ENCODE peak calls at places on chromosomes 7 and 10, in four cellular contexts. One of them, this sample, is unnamed.

GRCh38 chr10:130455791-130456190 is 319.6 kb downstream of the GLRX3 start:
- DNase-seq in hepatocyte: no peak
- DNase-seq in HCT116: no peak
- DNase-seq in SK-N-SH: no peak
- DNase-seq in this sample: no peak

GRCh38 chr7:13414661-13415105 is 574.8 kb downstream of the ETV1 start:
- DNase-seq in SK-N-SH: no peak
- DNase-seq in hepatocyte: peak; percentile 3
- DNase-seq in HCT116: no peak
- DNase-seq in this sample: no peak

GRCh38 chr7:99868246-99868645 is 8.6 kb downstream of the OR2AE1 start:
- DNase-seq in hepatocyte: no peak
- DNase-seq in SK-N-SH: no peak
- DNase-seq in HCT116: no peak
- DNase-seq in this sample: no peak

GRCh38 chr7:120028636-120029035 is 244.3 kb upstream of the KCND2 start:
- DNase-seq in HCT116: no peak
- DNase-seq in hepatocyte: no peak
- DNase-seq in SK-N-SH: no peak
- DNase-seq in this sample: no peak

GRCh38 chr7:46197833-46198540 is 276.9 kb upstream of the IGFBP3 start:
- DNase-seq in hepatocyte: no peak
- DNase-seq in SK-N-SH: no peak
- DNase-seq in HCT116: no peak
- DNase-seq in this sample: no peak

GRCh38 chr10:132580157-132580556 is 42.6 kb downstream of the INPP5A start:
- DNase-seq in hepatocyte: no peak
- DNase-seq in SK-N-SH: no peak
- DNase-seq in HCT116: no peak
- DNase-seq in this sample: no peak

GRCh38 chr10:50431118-50431517 is 179.8 kb upstream of the ASAH2 start:
- DNase-seq in SK-N-SH: no peak
- DNase-seq in hepatocyte: no peak
- DNase-seq in HCT116: no peak
- DNase-seq in this sample: no peak

GRCh38 chr7:151379534-151380198 is 30.2 kb downstream of the WDR86 start:
- DNase-seq in hepatocyte: no peak
- DNase-seq in HCT116: no peak
- DNase-seq in SK-N-SH: peak; percentile 48
- DNase-seq in this sample: no peak

GRCh38 chr10:21693418-21693817 is 159.4 kb downstream of the MLLT10 start:
- DNase-seq in SK-N-SH: no peak
- DNase-seq in hepatocyte: no peak
- DNase-seq in HCT116: no peak
- DNase-seq in this sample: no peak

GRCh38 chr7:47327698-47328391 is 254.1 kb downstream of the TNS3 start:
- DNase-seq in hepatocyte: peak; percentile 92
- DNase-seq in SK-N-SH: peak; percentile 62
- DNase-seq in HCT116: no peak
- DNase-seq in this sample: peak; percentile 93

GRCh38 chr7:47414342-47415288 is 167.3 kb downstream of the TNS3 start:
- DNase-seq in SK-N-SH: peak; percentile 11
- DNase-seq in hepatocyte: no peak
- DNase-seq in HCT116: no peak
- DNase-seq in this sample: no peak

GRCh38 chr7:44307301-44307900 is 18.0 kb downstream of the CAMK2B start:
- DNase-seq in SK-N-SH: peak; percentile 87
- DNase-seq in HCT116: peak; percentile 43
- DNase-seq in hepatocyte: no peak
- DNase-seq in this sample: peak; percentile 63

GRCh38 chr7:17932770-17933169 is 7.5 kb downstream of the SNX13 start:
- DNase-seq in SK-N-SH: no peak
- DNase-seq in HCT116: no peak
- DNase-seq in hepatocyte: no peak
- DNase-seq in this sample: no peak

GRCh38 chr10:119003572-119004289 is 25.8 kb upstream of the NANOS1 start:
- DNase-seq in HCT116: no peak
- DNase-seq in hepatocyte: no peak
- DNase-seq in SK-N-SH: no peak
- DNase-seq in this sample: no peak

GRCh38 chr7:66362136-66362535 is 157.0 kb downstream of the TPST1 start:
- DNase-seq in SK-N-SH: no peak
- DNase-seq in HCT116: no peak
- DNase-seq in hepatocyte: no peak
- DNase-seq in this sample: no peak

GRCh38 chr7:3236268-3236667 is 64.8 kb upstream of the SDK1 start:
- DNase-seq in HCT116: no peak
- DNase-seq in hepatocyte: no peak
- DNase-seq in SK-N-SH: no peak
- DNase-seq in this sample: no peak

GRCh38 chr10:98363188-98363587 is 51.8 kb downstream of the PYROXD2 start:
- DNase-seq in hepatocyte: no peak
- DNase-seq in SK-N-SH: no peak
- DNase-seq in HCT116: no peak
- DNase-seq in this sample: no peak

GRCh38 chr10:80204801-80205477 is 398 bp downstream of the ANXA11 start:
- DNase-seq in HCT116: no peak
- DNase-seq in hepatocyte: peak; percentile 67
- DNase-seq in SK-N-SH: peak; percentile 81
- DNase-seq in this sample: peak; percentile 57

GRCh38 chr10:102065561-102066420 is 642 bp downstream of the HPS6 start:
- DNase-seq in HCT116: no peak
- DNase-seq in hepatocyte: peak; percentile 64
- DNase-seq in SK-N-SH: peak; percentile 79
- DNase-seq in this sample: peak; percentile 72

GRCh38 chr7:137882261-137882668 is 35.5 kb upstream of the DGKI start:
- DNase-seq in hepatocyte: no peak
- DNase-seq in HCT116: peak; percentile 85
- DNase-seq in SK-N-SH: peak; percentile 36
- DNase-seq in this sample: no peak

DNA sequence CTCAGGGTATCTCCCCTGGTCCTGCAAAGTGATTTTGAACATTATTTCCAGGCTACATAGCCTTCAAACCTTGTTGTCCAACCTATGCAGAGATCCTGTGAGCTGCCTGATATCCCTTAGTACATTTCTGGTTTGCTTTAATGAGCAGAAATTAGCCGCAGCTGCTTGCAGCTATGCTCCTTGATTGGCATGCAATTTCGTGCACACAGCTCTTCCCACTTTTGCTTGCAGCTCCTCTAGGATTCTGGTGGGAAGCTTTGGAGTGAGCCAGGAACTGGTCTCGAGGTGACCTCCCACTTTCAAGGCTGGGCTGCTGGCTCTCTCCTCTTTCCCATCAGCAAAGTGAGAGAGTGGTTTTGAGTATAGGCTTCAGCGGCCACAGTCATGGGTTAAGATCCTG is 45.8 kb downstream of the OAT start:
- DNase-seq in HCT116: no peak
- DNase-seq in SK-N-SH: no peak
- DNase-seq in hepatocyte: no peak
- DNase-seq in this sample: no peak
- TF ChIP-seq EZH2phosphoT487 in HCT116: no peak
- TF ChIP-seq EZH2phosphoT487 in SK-N-SH: no peak
- TF ChIP-seq EZH2phosphoT487 in hepatocyte: no peak
- TF ChIP-seq EZH2phosphoT487 in this sample: no peak

GRCh38 chr10:93478873-93479272 is 3.3 kb downstream of the MYOF start:
- DNase-seq in SK-N-SH: no peak
- DNase-seq in HCT116: no peak
- DNase-seq in hepatocyte: no peak
- DNase-seq in this sample: no peak
- H3K27ac ChIP-seq in SK-N-SH: no peak overlapping the region
- H3K27ac ChIP-seq in HCT116: peak overlapping the region; percentile 98
- H3K27ac ChIP-seq in hepatocyte: no peak overlapping the region
- H3K27ac ChIP-seq in this sample: no peak overlapping the region

DNA sequence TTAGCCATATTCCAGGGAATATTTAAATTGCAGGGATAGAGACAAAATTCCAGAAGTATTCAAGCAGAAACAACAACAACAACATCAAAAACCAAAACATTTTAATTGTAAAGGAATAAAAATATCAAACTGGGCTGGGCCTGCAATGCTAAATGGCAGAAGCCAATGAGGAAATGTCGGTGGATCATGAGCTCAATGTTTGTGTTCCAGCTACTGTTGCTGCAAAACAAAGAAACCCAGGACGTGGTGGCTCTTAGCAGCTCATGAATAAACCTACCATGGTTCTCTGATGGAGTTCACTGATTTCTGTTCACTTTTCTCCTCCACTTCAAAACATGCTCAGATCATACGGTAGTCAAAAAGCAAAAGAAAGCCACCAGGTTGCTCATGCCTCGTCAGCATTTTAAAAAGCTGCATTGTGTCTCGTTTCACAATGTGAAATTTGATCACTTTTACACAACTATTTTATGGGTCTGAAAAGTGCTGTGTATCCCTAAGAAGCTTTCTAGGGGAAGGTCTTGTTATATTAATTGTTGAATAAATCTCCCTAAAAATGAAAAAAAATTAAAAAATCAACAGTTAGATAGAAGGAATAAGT is 54.0 kb downstream of the ASNS start:
- DNase-seq in HCT116: no peak
- DNase-seq in SK-N-SH: no peak
- DNase-seq in hepatocyte: no peak
- DNase-seq in this sample: no peak
- TF ChIP-seq EZH2phosphoT487 in HCT116: no peak
- TF ChIP-seq EZH2phosphoT487 in SK-N-SH: no peak
- TF ChIP-seq EZH2phosphoT487 in hepatocyte: no peak
- TF ChIP-seq EZH2phosphoT487 in this sample: no peak

DNA sequence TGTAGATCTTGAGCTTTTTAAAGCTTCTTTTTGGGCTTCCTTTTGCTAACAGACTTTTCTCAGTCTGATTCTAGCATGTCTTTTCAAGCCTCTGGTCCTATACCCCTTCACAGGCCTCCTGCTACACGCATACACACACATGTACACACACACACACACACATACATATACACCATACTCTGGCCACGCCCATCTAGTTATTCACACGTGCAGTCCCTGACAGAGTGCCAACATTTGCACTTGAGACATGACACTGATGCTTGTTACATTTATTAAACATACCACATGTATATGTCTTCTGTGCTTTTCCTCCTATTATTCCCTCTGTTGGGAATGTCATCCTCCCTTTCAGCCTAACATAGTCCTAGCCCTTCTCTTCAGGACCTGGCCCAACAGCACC is 222.2 kb downstream of the ARHGAP12 start:
- DNase-seq in HCT116: no peak
- DNase-seq in SK-N-SH: no peak
- DNase-seq in hepatocyte: no peak
- DNase-seq in this sample: no peak
- H3K27ac ChIP-seq in HCT116: no peak overlapping the region
- H3K27ac ChIP-seq in SK-N-SH: no peak overlapping the region
- H3K27ac ChIP-seq in hepatocyte: no peak overlapping the region
- H3K27ac ChIP-seq in this sample: no peak overlapping the region

GRCh38 chr7:16753102-16753931 is at the start of gene TSPAN13:
- DNase-seq in SK-N-SH: peak; percentile 93
- DNase-seq in HCT116: peak; percentile 86
- DNase-seq in hepatocyte: peak; percentile 96
- DNase-seq in this sample: peak; percentile 96
- TF ChIP-seq EZH2phosphoT487 in SK-N-SH: no peak
- TF ChIP-seq EZH2phosphoT487 in HCT116: no peak
- TF ChIP-seq EZH2phosphoT487 in hepatocyte: no peak
- TF ChIP-seq EZH2phosphoT487 in this sample: no peak

GRCh38 chr10:124641282-124642075 is 102.7 kb downstream of the FAM53B start:
- DNase-seq in hepatocyte: peak; percentile 32
- DNase-seq in SK-N-SH: peak; percentile 65
- DNase-seq in HCT116: no peak
- DNase-seq in this sample: no peak

GRCh38 chr10:124639206-124639605 is 105.0 kb downstream of the FAM53B start:
- DNase-seq in hepatocyte: no peak
- DNase-seq in HCT116: no peak
- DNase-seq in SK-N-SH: no peak
- DNase-seq in this sample: no peak

GRCh38 chr10:124640056-124640455 is 104.1 kb downstream of the FAM53B start:
- DNase-seq in SK-N-SH: no peak
- DNase-seq in hepatocyte: no peak
- DNase-seq in HCT116: no peak
- DNase-seq in this sample: no peak

GRCh38 chr10:124639646-124640045 is 104.5 kb downstream of the FAM53B start:
- DNase-seq in HCT116: no peak
- DNase-seq in hepatocyte: no peak
- DNase-seq in SK-N-SH: no peak
- DNase-seq in this sample: no peak

DNA sequence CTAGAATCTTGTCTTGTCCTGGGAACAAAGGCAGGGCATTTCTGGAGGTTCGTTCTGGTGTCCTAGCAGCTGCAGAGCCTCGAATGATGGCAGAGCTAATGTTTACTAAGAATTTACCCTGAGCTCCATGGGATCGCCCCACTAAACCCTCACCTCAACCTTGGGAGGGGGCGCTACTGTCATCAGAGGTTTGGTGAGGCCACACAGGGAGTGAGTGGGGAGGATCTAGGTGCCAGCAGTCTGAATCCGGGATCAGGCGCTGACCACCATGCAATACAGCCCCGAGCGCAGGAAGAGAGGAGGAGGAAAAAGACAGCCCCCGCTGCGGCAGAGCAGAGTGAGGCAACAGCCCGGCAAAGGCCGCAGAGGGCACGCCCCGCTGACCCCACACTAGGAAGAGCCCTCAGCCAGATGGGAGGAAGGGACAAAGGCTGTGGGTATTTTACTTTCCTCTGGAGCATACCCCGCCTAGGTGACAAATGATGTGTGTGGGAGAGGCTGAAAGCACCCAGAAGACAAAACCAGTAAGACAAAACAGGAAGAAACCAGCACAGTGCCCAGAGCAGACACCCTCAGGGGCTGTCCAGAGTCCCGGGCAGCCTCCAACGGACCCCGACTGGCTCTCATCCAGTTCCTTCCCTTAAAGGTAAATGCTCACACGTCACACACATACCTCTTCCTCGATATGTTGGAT is 103.5 kb downstream of the FAM53B start:
- DNase-seq in hepatocyte: no peak
- DNase-seq in HCT116: no peak
- DNase-seq in SK-N-SH: no peak
- DNase-seq in this sample: peak; percentile 67
- H3K27ac ChIP-seq in hepatocyte: no peak overlapping the region
- H3K27ac ChIP-seq in HCT116: no peak overlapping the region
- H3K27ac ChIP-seq in SK-N-SH: peak overlapping the region; percentile 72
- H3K27ac ChIP-seq in this sample: peak overlapping the region; percentile 97

GRCh38 chr7:128410092-128410665 is 397 bp upstream of the IMPDH1 start:
- DNase-seq in HCT116: peak; percentile 48
- DNase-seq in hepatocyte: peak; percentile 76
- DNase-seq in SK-N-SH: peak; percentile 81
- DNase-seq in this sample: peak; percentile 81
- TF ChIP-seq EZH2phosphoT487 in HCT116: no peak
- TF ChIP-seq EZH2phosphoT487 in hepatocyte: no peak
- TF ChIP-seq EZH2phosphoT487 in SK-N-SH: no peak
- TF ChIP-seq EZH2phosphoT487 in this sample: peak; percentile 21

GRCh38 chr7:78099715-78100477 is 301.3 kb downstream of the PHTF2 start:
- DNase-seq in SK-N-SH: no peak
- DNase-seq in HCT116: no peak
- DNase-seq in hepatocyte: no peak
- DNase-seq in this sample: no peak
- H3K27ac ChIP-seq in SK-N-SH: peak overlapping the region; percentile 11
- H3K27ac ChIP-seq in HCT116: no peak overlapping the region
- H3K27ac ChIP-seq in hepatocyte: no peak overlapping the region
- H3K27ac ChIP-seq in this sample: no peak overlapping the region